ENCODE peak calls at places on chromosomes 7 and 10, in ten cellular contexts. One of them, this sample, is unnamed.

GRCh38 chr10:106043833-106044232 is 1120.7 kb downstream of the SORCS1 start:
- DNase-seq in AG08395: peak; percentile 9
- DNase-seq in H4: peak; percentile 54
- DNase-seq in SJCRH30: no peak
- DNase-seq in iPS-NIHi11: no peak
- DNase-seq in NCI-H1092 treated with DMSO at 0.1 percent for 48 hours: no peak
- DNase-seq in AG09319: peak; percentile 2
- DNase-seq in SK-N-MC: no peak
- DNase-seq in suprapubic skin: no peak
- DNase-seq in EH: peak; percentile 40
- DNase-seq in this sample: no peak

GRCh38 chr10:78923644-78924318 is 145.0 kb upstream of the ZMIZ1 start:
- DNase-seq in AG08395: no peak
- DNase-seq in H4: no peak
- DNase-seq in SJCRH30: no peak
- DNase-seq in iPS-NIHi11: no peak
- DNase-seq in NCI-H1092 treated with DMSO at 0.1 percent for 48 hours: no peak
- DNase-seq in AG09319: no peak
- DNase-seq in SK-N-MC: no peak
- DNase-seq in suprapubic skin: no peak
- DNase-seq in EH: no peak
- DNase-seq in this sample: no peak

GRCh38 chr7:158827411-158828342 is 1.6 kb downstream of the ESYT2 start:
- DNase-seq in AG08395: no peak
- DNase-seq in H4: no peak
- DNase-seq in SJCRH30: no peak
- DNase-seq in iPS-NIHi11: no peak
- DNase-seq in NCI-H1092 treated with DMSO at 0.1 percent for 48 hours: no peak
- DNase-seq in AG09319: no peak
- DNase-seq in SK-N-MC: no peak
- DNase-seq in suprapubic skin: no peak
- DNase-seq in EH: peak; percentile 38
- DNase-seq in this sample: no peak

GRCh38 chr10:29517352-29517923 is 117.3 kb downstream of the SVIL start:
- DNase-seq in AG08395: peak; percentile 44
- DNase-seq in H4: no peak
- DNase-seq in SJCRH30: peak; percentile 38
- DNase-seq in iPS-NIHi11: peak; percentile 79
- DNase-seq in NCI-H1092 treated with DMSO at 0.1 percent for 48 hours: no peak
- DNase-seq in AG09319: no peak
- DNase-seq in SK-N-MC: no peak
- DNase-seq in suprapubic skin: no peak
- DNase-seq in EH: peak; percentile 46
- DNase-seq in this sample: peak; percentile 5

GRCh38 chr7:129784783-129785456 is 167.8 kb downstream of the UBE2H start:
- DNase-seq in AG08395: no peak
- DNase-seq in H4: no peak
- DNase-seq in SJCRH30: no peak
- DNase-seq in iPS-NIHi11: no peak
- DNase-seq in NCI-H1092 treated with DMSO at 0.1 percent for 48 hours: no peak
- DNase-seq in AG09319: no peak
- DNase-seq in SK-N-MC: no peak
- DNase-seq in suprapubic skin: peak; percentile 60
- DNase-seq in EH: no peak
- DNase-seq in this sample: no peak

GRCh38 chr10:17175551-17175950 is 25.9 kb downstream of the TRDMT1 start:
- DNase-seq in AG08395: peak; percentile 60
- DNase-seq in H4: no peak
- DNase-seq in SJCRH30: no peak
- DNase-seq in iPS-NIHi11: no peak
- DNase-seq in NCI-H1092 treated with DMSO at 0.1 percent for 48 hours: no peak
- DNase-seq in AG09319: no peak
- DNase-seq in SK-N-MC: no peak
- DNase-seq in suprapubic skin: no peak
- DNase-seq in EH: peak; percentile 65
- DNase-seq in this sample: no peak

GRCh38 chr10:75449320-75450061 is 18.1 kb downstream of the LRMDA start:
- DNase-seq in AG08395: no peak
- DNase-seq in H4: no peak
- DNase-seq in SJCRH30: no peak
- DNase-seq in iPS-NIHi11: no peak
- DNase-seq in NCI-H1092 treated with DMSO at 0.1 percent for 48 hours: no peak
- DNase-seq in AG09319: no peak
- DNase-seq in SK-N-MC: no peak
- DNase-seq in suprapubic skin: no peak
- DNase-seq in EH: no peak
- DNase-seq in this sample: no peak

GRCh38 chr7:148738737-148739535 is 40.2 kb downstream of the CUL1 start:
- DNase-seq in AG08395: no peak
- DNase-seq in H4: no peak
- DNase-seq in SJCRH30: peak; percentile 31
- DNase-seq in iPS-NIHi11: no peak
- DNase-seq in NCI-H1092 treated with DMSO at 0.1 percent for 48 hours: no peak
- DNase-seq in AG09319: no peak
- DNase-seq in SK-N-MC: no peak
- DNase-seq in suprapubic skin: no peak
- DNase-seq in EH: peak; percentile 30
- DNase-seq in this sample: no peak

GRCh38 chr7:1672851-1673486 is 2.9 kb downstream of the ELFN1 start:
- DNase-seq in AG08395: no peak
- DNase-seq in H4: no peak
- DNase-seq in SJCRH30: no peak
- DNase-seq in iPS-NIHi11: no peak
- DNase-seq in NCI-H1092 treated with DMSO at 0.1 percent for 48 hours: no peak
- DNase-seq in AG09319: no peak
- DNase-seq in SK-N-MC: no peak
- DNase-seq in suprapubic skin: peak; percentile 46
- DNase-seq in EH: no peak
- DNase-seq in this sample: no peak

GRCh38 chr7:16712916-16713315 is 40.6 kb upstream of the TSPAN13 start:
- DNase-seq in AG08395: no peak
- DNase-seq in H4: no peak
- DNase-seq in SJCRH30: no peak
- DNase-seq in iPS-NIHi11: no peak
- DNase-seq in NCI-H1092 treated with DMSO at 0.1 percent for 48 hours: no peak
- DNase-seq in AG09319: no peak
- DNase-seq in SK-N-MC: no peak
- DNase-seq in suprapubic skin: no peak
- DNase-seq in EH: peak; percentile 50
- DNase-seq in this sample: no peak

GRCh38 chr10:11454958-11455566 is 156.4 kb downstream of the USP6NL start:
- DNase-seq in AG08395: no peak
- DNase-seq in H4: no peak
- DNase-seq in SJCRH30: no peak
- DNase-seq in iPS-NIHi11: no peak
- DNase-seq in NCI-H1092 treated with DMSO at 0.1 percent for 48 hours: no peak
- DNase-seq in AG09319: no peak
- DNase-seq in SK-N-MC: no peak
- DNase-seq in suprapubic skin: no peak
- DNase-seq in EH: no peak
- DNase-seq in this sample: no peak

GRCh38 chr7:22854158-22855048 is 31.8 kb upstream of the TOMM7 start:
- DNase-seq in AG08395: peak; percentile 91
- DNase-seq in H4: peak; percentile 83
- DNase-seq in SJCRH30: peak; percentile 91
- DNase-seq in iPS-NIHi11: peak; percentile 96
- DNase-seq in NCI-H1092 treated with DMSO at 0.1 percent for 48 hours: peak; percentile 45
- DNase-seq in AG09319: peak; percentile 83
- DNase-seq in SK-N-MC: no peak
- DNase-seq in suprapubic skin: peak; percentile 94
- DNase-seq in EH: peak; percentile 91
- DNase-seq in this sample: peak; percentile 47

GRCh38 chr7:117385340-117386124 is 41.8 kb downstream of the ASZ1 start:
- DNase-seq in AG08395: peak; percentile 26
- DNase-seq in H4: peak; percentile 55
- DNase-seq in SJCRH30: peak; percentile 13
- DNase-seq in iPS-NIHi11: no peak
- DNase-seq in NCI-H1092 treated with DMSO at 0.1 percent for 48 hours: no peak
- DNase-seq in AG09319: no peak
- DNase-seq in SK-N-MC: no peak
- DNase-seq in suprapubic skin: no peak
- DNase-seq in EH: peak; percentile 47
- DNase-seq in this sample: peak; percentile 71

GRCh38 chr7:36165059-36165458 is 12.0 kb downstream of the EEPD1 start:
- DNase-seq in AG08395: no peak
- DNase-seq in H4: no peak
- DNase-seq in SJCRH30: no peak
- DNase-seq in iPS-NIHi11: no peak
- DNase-seq in NCI-H1092 treated with DMSO at 0.1 percent for 48 hours: no peak
- DNase-seq in AG09319: no peak
- DNase-seq in SK-N-MC: no peak
- DNase-seq in suprapubic skin: no peak
- DNase-seq in EH: peak; percentile 48
- DNase-seq in this sample: no peak

GRCh38 chr10:78972160-78972946 is 96.4 kb upstream of the ZMIZ1 start:
- DNase-seq in AG08395: peak; percentile 83
- DNase-seq in H4: peak; percentile 61
- DNase-seq in SJCRH30: peak; percentile 49
- DNase-seq in iPS-NIHi11: peak; percentile 47
- DNase-seq in NCI-H1092 treated with DMSO at 0.1 percent for 48 hours: no peak
- DNase-seq in AG09319: peak; percentile 37
- DNase-seq in SK-N-MC: no peak
- DNase-seq in suprapubic skin: peak; percentile 84
- DNase-seq in EH: peak; percentile 91
- DNase-seq in this sample: no peak

GRCh38 chr10:92493362-92493761 is 80.5 kb downstream of the IDE start:
- DNase-seq in AG08395: no peak
- DNase-seq in H4: no peak
- DNase-seq in SJCRH30: no peak
- DNase-seq in iPS-NIHi11: no peak
- DNase-seq in NCI-H1092 treated with DMSO at 0.1 percent for 48 hours: no peak
- DNase-seq in AG09319: no peak
- DNase-seq in SK-N-MC: no peak
- DNase-seq in suprapubic skin: no peak
- DNase-seq in EH: no peak
- DNase-seq in this sample: no peak

GRCh38 chr10:18158698-18159342 is 18.6 kb downstream of the CACNB2 start:
- DNase-seq in AG08395: no peak
- DNase-seq in H4: no peak
- DNase-seq in SJCRH30: no peak
- DNase-seq in iPS-NIHi11: no peak
- DNase-seq in NCI-H1092 treated with DMSO at 0.1 percent for 48 hours: no peak
- DNase-seq in AG09319: peak; percentile 15
- DNase-seq in SK-N-MC: no peak
- DNase-seq in suprapubic skin: no peak
- DNase-seq in EH: no peak
- DNase-seq in this sample: no peak

GRCh38 chr10:116254422-116255152 is 18.4 kb downstream of the GFRA1 start:
- DNase-seq in AG08395: no peak
- DNase-seq in H4: peak; percentile 42
- DNase-seq in SJCRH30: peak; percentile 90
- DNase-seq in iPS-NIHi11: no peak
- DNase-seq in NCI-H1092 treated with DMSO at 0.1 percent for 48 hours: no peak
- DNase-seq in AG09319: no peak
- DNase-seq in SK-N-MC: no peak
- DNase-seq in suprapubic skin: no peak
- DNase-seq in EH: peak; percentile 24
- DNase-seq in this sample: no peak

GRCh38 chr7:46363688-46364087 is 442.6 kb upstream of the IGFBP3 start:
- DNase-seq in AG08395: no peak
- DNase-seq in H4: no peak
- DNase-seq in SJCRH30: no peak
- DNase-seq in iPS-NIHi11: peak; percentile 25
- DNase-seq in NCI-H1092 treated with DMSO at 0.1 percent for 48 hours: peak; percentile 41
- DNase-seq in AG09319: no peak
- DNase-seq in SK-N-MC: no peak
- DNase-seq in suprapubic skin: no peak
- DNase-seq in EH: no peak
- DNase-seq in this sample: no peak

This sample was measured in NCI-H1694 treated with DMSO at 0.1 percent for 48 hours.